ENCODE peak calls at places on chromosomes 5 and 9, in nine cellular contexts. L, Z, F, I, V, Q, D, J and C are unnamed samples.

GRCh38 chr5:141674747-141675146 is 7.3 kb downstream of the ARAP3 start:
- DNase-seq in L (no peak), Z (no peak), F (no peak), I (no peak), V (no peak), Q (no peak), D (no peak), J (no peak), C (no peak)

GRCh38 chr9:96417610-96418073 is 528 bp downstream of the ZNF367 start:
- DNase-seq in L (peak; percentile 20), Z (no peak), F (no peak), I (no peak), V (peak; percentile 43), Q (no peak), D (no peak), J (peak; percentile 80), C (peak; percentile 12)

GRCh38 chr9:136053757-136054142 is 41.3 kb downstream of the NACC2 start:
- DNase-seq in L (no peak), Z (no peak), F (no peak), I (no peak), V (no peak), Q (no peak), D (no peak), J (no peak), C (no peak)

GRCh38 chr5:89929173-89929572 is 480.4 kb downstream of the CETN3 start:
- DNase-seq in L (no peak), Z (no peak), F (no peak), I (no peak), V (no peak), Q (no peak), D (no peak), J (no peak), C (no peak)

GRCh38 chr5:107985144-107985543 is 314.4 kb upstream of the EFNA5 start:
- DNase-seq in L (no peak), Z (no peak), F (no peak), I (no peak), V (no peak), Q (no peak), D (no peak), J (no peak), C (peak; percentile 28)

GRCh38 chr5:132771559-132771998 is 5.5 kb downstream of the SEPTIN8 start:
- DNase-seq in L (no peak), Z (peak; percentile 76), F (no peak), I (peak; percentile 54), V (no peak), Q (peak; percentile 21), D (no peak), J (no peak), C (peak; percentile 40)

GRCh38 chr9:127828262-127829031 is 25.8 kb downstream of the FPGS start:
- DNase-seq in L (no peak), Z (peak; percentile 49), F (peak; percentile 36), I (no peak), V (no peak), Q (no peak), D (no peak), J (peak; percentile 95), C (no peak)

GRCh38 chr9:114786251-114786650 is 19.6 kb downstream of the TNFSF15 start:
- DNase-seq in L (no peak), Z (no peak), F (no peak), I (no peak), V (no peak), Q (no peak), D (no peak), J (no peak), C (peak; percentile 49)

GRCh38 chr9:106799146-106799545 is 63.8 kb upstream of the ZNF462 start:
- DNase-seq in L (no peak), Z (peak; percentile 92), F (peak; percentile 19), I (peak; percentile 42), V (no peak), Q (peak; percentile 78), D (peak; percentile 18), J (no peak), C (peak; percentile 1)

GRCh38 chr9:31799953-31800609 is 584.4 kb upstream of the ACO1 start:
- DNase-seq in L (no peak), Z (peak; percentile 18), F (no peak), I (no peak), V (no peak), Q (peak; percentile 41), D (peak; percentile 8), J (no peak), C (no peak)

GRCh38 chr5:77322406-77322805 is 111.9 kb downstream of the PDE8B start:
- DNase-seq in L (no peak), Z (no peak), F (no peak), I (no peak), V (no peak), Q (no peak), D (no peak), J (no peak), C (no peak)

GRCh38 chr9:12503606-12504122 is 189.5 kb upstream of the TYRP1 start:
- DNase-seq in L (no peak), Z (no peak), F (no peak), I (no peak), V (no peak), Q (no peak), D (no peak), J (no peak), C (no peak)

GRCh38 chr5:133934822-133935793 is 33.3 kb downstream of the C5orf15 start:
- DNase-seq in L (no peak), Z (no peak), F (no peak), I (no peak), V (no peak), Q (no peak), D (no peak), J (no peak), C (no peak)

GRCh38 chr9:130839237-130840111 is 4.4 kb downstream of the ABL1 start:
- DNase-seq in L (no peak), Z (no peak), F (no peak), I (no peak), V (no peak), Q (no peak), D (no peak), J (no peak), C (no peak)